ENCODE peak calls at places on chromosomes 4 and X, in eight cellular contexts. M is aorta; Z is mesenchymal stem cell; F is naive thymus-derived CD4-positive, alpha-beta T cell; V is heart left ventricle; R is tibial artery; D is right cardiac atrium; P is spleen. T is an unnamed sample. For H3K4me1, the result is how much of the 10 kb centered on the place peaks cover.

GRCh38 chrX:99301990-99302389 is 1108.1 kb downstream of the PCDH19 start:
- DNase-seq in D (no peak), M (no peak), Z (no peak), V (no peak), R (no peak), F (no peak), P (no peak), T (no peak)

GRCh38 chrX:136636121-136636520 is 11.8 kb upstream of the CD40LG start:
- DNase-seq in P (no peak), V (no peak), D (no peak), F (no peak), M (no peak), R (no peak), Z (no peak), T (no peak)

GRCh38 chrX:150968862-150969720 is 14.0 kb upstream of the HMGB3 start:
- DNase-seq in R (no peak), P (no peak), Z (no peak), M (no peak), F (no peak), D (no peak), V (no peak), T (no peak)

GRCh38 chr4:176988226-176988625 is 195.5 kb upstream of the VEGFC start:
- DNase-seq in M (no peak), R (no peak), V (no peak), Z (peak), F (no peak), D (no peak), P (no peak), T (no peak)

GRCh38 chr4:27701563-27701962 is 840.9 kb downstream of the STIM2 start:
- DNase-seq in P (no peak), F (no peak), V (no peak), M (no peak), R (no peak), Z (no peak), D (no peak), T (no peak)

GRCh38 chr4:185416955-185417354 is 8.8 kb downstream of the UFSP2 start:
- DNase-seq in M (no peak), R (no peak), P (no peak), D (no peak), V (no peak), F (no peak), Z (no peak), T (no peak)

GRCh38 chrX:66039916-66040315 is at the start of gene VSIG4:
- DNase-seq in R (no peak), Z (no peak), D (peak), V (peak), M (no peak), F (no peak), P (no peak), T (no peak)

GRCh38 chr4:170109586-170110289 is 20.0 kb upstream of the AADAT start:
- DNase-seq in F (no peak), M (no peak), Z (no peak), V (no peak), D (no peak), R (no peak), P (no peak), T (no peak)

GRCh38 chr4:158817562-158818370 is 48.9 kb downstream of the FNIP2 start:
- DNase-seq in F (no peak), M (peak), R (no peak), D (no peak), P (no peak), V (no peak), Z (peak), T (peak)

GRCh38 chr4:138911903-138912713 is 103.5 kb upstream of the NOCT start:
- DNase-seq in D (no peak), R (no peak), M (no peak), Z (peak), P (no peak), F (no peak), V (no peak), T (no peak)

GRCh38 chr4:71275004-71275403 is 63.8 kb upstream of the SLC4A4 start:
- DNase-seq in R (no peak), Z (no peak), M (no peak), D (no peak), V (no peak), F (no peak), P (no peak), T (peak)

DNA sequence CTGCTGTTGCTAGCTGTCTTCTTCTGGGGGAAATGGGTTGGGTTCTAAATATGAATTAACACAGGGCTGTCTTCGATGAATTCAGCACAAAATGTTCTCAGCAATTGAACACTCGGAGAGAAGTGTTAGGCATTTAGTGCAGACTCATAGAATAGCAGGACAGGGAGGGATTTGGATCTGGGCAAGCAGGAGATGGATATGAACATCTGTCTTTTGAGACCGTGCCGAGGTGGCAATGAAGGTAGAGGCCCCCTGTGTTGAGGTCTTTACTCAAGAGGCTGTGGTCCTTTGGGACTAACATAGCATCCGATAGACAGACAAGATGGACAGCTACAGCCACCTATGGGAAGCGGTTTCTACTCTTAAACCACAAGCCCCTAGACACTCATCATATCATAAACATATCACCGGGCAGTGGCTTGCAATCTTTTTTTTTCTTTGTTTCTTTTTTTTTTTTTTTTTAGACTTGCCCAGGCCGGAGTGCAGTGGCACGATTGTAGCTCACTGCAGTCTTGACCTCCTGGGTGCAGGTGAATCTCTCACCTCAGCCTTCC is 6.7 kb downstream of the CD99 start:
- DNase-seq in V (no peak), Z (peak), R (no peak), P (no peak), D (no peak), M (no peak), F (no peak), T (no peak)
- H3K4me1 ChIP-seq in V (half or more), Z (under half), R (half or more), P (under half), D (under half), M (under half), F (half or more), T (half or more)

DNA sequence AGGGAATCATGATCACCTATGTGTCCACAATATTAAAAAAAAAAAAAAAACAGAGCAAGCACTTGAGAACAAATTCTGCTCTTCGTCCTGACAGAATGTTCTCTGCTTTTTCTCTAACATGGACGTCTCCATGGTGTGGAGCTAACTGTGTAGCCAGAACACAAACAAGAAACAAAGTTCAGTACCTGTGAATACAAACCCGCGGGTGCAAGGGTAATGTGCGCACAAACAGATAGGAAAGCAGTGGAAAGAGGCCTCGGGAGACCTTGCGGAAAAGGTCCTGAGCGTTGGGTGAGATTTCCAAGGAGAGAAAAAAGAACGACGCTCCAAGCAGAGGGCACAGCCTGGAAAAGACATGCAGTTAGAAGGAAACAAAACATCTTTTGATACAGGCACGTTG is 92.0 kb upstream of the TBL1X start:
- DNase-seq in F (no peak), V (no peak), M (no peak), D (no peak), P (no peak), Z (no peak), R (no peak), T (no peak)
- H3K4me3 ChIP-seq in F (no peak), V (no peak), M (no peak), D (no peak), P (no peak), Z (no peak), R (no peak), T (no peak)

GRCh38 chr4:38869511-38869910 is 1.9 kb downstream of the FAM114A1 start:
- DNase-seq in F (no peak), V (no peak), Z (no peak), M (no peak), D (no peak), R (no peak), P (no peak), T (no peak)
- H3K27ac ChIP-seq in F (no peak), V (peak), Z (no peak), M (peak), D (peak), R (peak), P (peak), T (no peak)

GRCh38 chr4:153512162-153512852 is 46.1 kb downstream of the TMEM131L start:
- DNase-seq in F (no peak), D (no peak), V (no peak), R (no peak), M (no peak), Z (no peak), P (no peak), T (no peak)
- H3K4me1 ChIP-seq in F (under half), D (under half), V (under half), R (half or more), M (under half), Z (under half), P (under half), T (under half)

GRCh38 chr4:180675368-180675675 is 1567.9 kb upstream of the TENM3 start:
- DNase-seq in F (no peak), D (no peak), R (no peak), M (no peak), Z (no peak), P (no peak), V (no peak), T (no peak)
- H3K4me3 ChIP-seq in F (no peak), D (no peak), R (no peak), M (no peak), Z (no peak), P (no peak), V (no peak), T (no peak)

GRCh38 chrX:134936542-134936941 is 54.2 kb upstream of the SMIM10 start:
- DNase-seq in R (no peak), D (no peak), V (no peak), Z (peak), P (no peak), F (no peak), M (no peak), T (no peak)
- H3K27ac ChIP-seq in R (no peak), D (no peak), V (no peak), Z (peak), P (no peak), F (no peak), M (no peak), T (no peak)

DNA sequence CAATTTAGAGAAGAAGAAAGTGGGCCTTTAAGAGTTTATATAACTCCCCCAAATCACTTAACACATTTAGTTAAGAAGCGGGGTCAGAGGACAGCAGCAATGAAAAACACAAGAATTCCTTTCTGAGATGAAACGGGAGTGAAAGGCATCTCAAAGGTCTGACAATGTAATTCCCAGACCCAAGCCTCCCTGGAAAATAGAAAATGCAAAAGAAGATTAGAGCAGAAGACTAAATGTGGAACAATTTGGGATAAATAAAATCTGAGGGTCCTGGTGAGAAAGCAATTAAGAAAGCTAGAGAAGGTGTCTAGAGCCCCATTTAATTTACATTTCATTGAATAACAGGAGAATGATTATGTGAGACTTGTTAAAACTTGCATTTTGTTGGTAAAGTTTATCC is 19.1 kb upstream of the ART3 start:
- DNase-seq in R (no peak), M (no peak), P (no peak), F (no peak), V (no peak), Z (no peak), D (no peak), T (no peak)
- H3K4me1 ChIP-seq in R (under half), M (under half), P (under half), F (under half), V (under half), Z (under half), D (under half), T (under half)

GRCh38 chrX:154429708-154430107 is 1.2 kb downstream of the ATP6AP1 start:
- DNase-seq in P (no peak), Z (no peak), D (no peak), M (no peak), F (no peak), V (no peak), R (no peak), T (no peak)
- H3K4me3 ChIP-seq in P (peak), Z (peak), D (no peak), M (no peak), F (no peak), V (peak), R (peak), T (peak)